ENCODE peak calls at places on chromosome 11, in eight cellular contexts. One of them, this sample, is unnamed.

GRCh38 chr11:88064097-88064705 is 111.0 kb downstream of the RAB38 start:
- DNase-seq in mammary epithelial cell: no peak
- DNase-seq in body of pancreas: no peak
- DNase-seq in IMR-90: no peak
- DNase-seq in cardiac fibroblast: no peak
- DNase-seq in transverse colon: no peak
- DNase-seq in AG10803: no peak
- DNase-seq in cardiac muscle cell: no peak
- DNase-seq in this sample: no peak

GRCh38 chr11:17012712-17013547 is 1.3 kb downstream of the PLEKHA7 start:
- DNase-seq in AG10803: no peak
- DNase-seq in IMR-90: peak
- DNase-seq in cardiac muscle cell: peak
- DNase-seq in body of pancreas: peak
- DNase-seq in transverse colon: peak
- DNase-seq in cardiac fibroblast: peak
- DNase-seq in mammary epithelial cell: peak
- DNase-seq in this sample: peak

GRCh38 chr11:46675288-46675851 is 25.0 kb downstream of the ARHGAP1 start:
- DNase-seq in cardiac fibroblast: peak
- DNase-seq in cardiac muscle cell: no peak
- DNase-seq in mammary epithelial cell: peak
- DNase-seq in AG10803: peak
- DNase-seq in body of pancreas: peak
- DNase-seq in transverse colon: peak
- DNase-seq in IMR-90: peak
- DNase-seq in this sample: no peak

GRCh38 chr11:73480677-73481076 is 104.5 kb downstream of the RELT start:
- DNase-seq in transverse colon: no peak
- DNase-seq in cardiac fibroblast: peak
- DNase-seq in IMR-90: peak
- DNase-seq in AG10803: peak
- DNase-seq in cardiac muscle cell: no peak
- DNase-seq in mammary epithelial cell: peak
- DNase-seq in body of pancreas: no peak
- DNase-seq in this sample: no peak

GRCh38 chr11:113849713-113850112 is 25.7 kb downstream of the USP28 start:
- DNase-seq in cardiac fibroblast: no peak
- DNase-seq in AG10803: no peak
- DNase-seq in body of pancreas: no peak
- DNase-seq in cardiac muscle cell: no peak
- DNase-seq in mammary epithelial cell: no peak
- DNase-seq in transverse colon: no peak
- DNase-seq in IMR-90: no peak
- DNase-seq in this sample: peak

GRCh38 chr11:2204361-2205213 is 33.0 kb upstream of the TH start:
- DNase-seq in cardiac muscle cell: no peak
- DNase-seq in mammary epithelial cell: no peak
- DNase-seq in IMR-90: no peak
- DNase-seq in cardiac fibroblast: no peak
- DNase-seq in AG10803: no peak
- DNase-seq in body of pancreas: peak
- DNase-seq in transverse colon: peak
- DNase-seq in this sample: peak

GRCh38 chr11:94794287-94795168 is 26.4 kb downstream of the AMOTL1 start:
- DNase-seq in IMR-90: peak
- DNase-seq in cardiac muscle cell: peak
- DNase-seq in cardiac fibroblast: peak
- DNase-seq in mammary epithelial cell: peak
- DNase-seq in body of pancreas: peak
- DNase-seq in AG10803: peak
- DNase-seq in transverse colon: no peak
- DNase-seq in this sample: no peak

GRCh38 chr11:129324533-129325175 is 51.0 kb upstream of the BARX2 start:
- DNase-seq in IMR-90: no peak
- DNase-seq in body of pancreas: peak
- DNase-seq in transverse colon: peak
- DNase-seq in cardiac muscle cell: no peak
- DNase-seq in AG10803: peak
- DNase-seq in cardiac fibroblast: peak
- DNase-seq in mammary epithelial cell: no peak
- DNase-seq in this sample: no peak

GRCh38 chr11:128424271-128424709 is 163.1 kb downstream of the ETS1 start:
- DNase-seq in IMR-90: no peak
- DNase-seq in body of pancreas: no peak
- DNase-seq in mammary epithelial cell: no peak
- DNase-seq in AG10803: peak
- DNase-seq in transverse colon: no peak
- DNase-seq in cardiac muscle cell: peak
- DNase-seq in cardiac fibroblast: peak
- DNase-seq in this sample: peak

GRCh38 chr11:2836335-2837095 is 49.1 kb downstream of the CDKN1C start:
- DNase-seq in cardiac fibroblast: no peak
- DNase-seq in body of pancreas: peak
- DNase-seq in mammary epithelial cell: no peak
- DNase-seq in IMR-90: no peak
- DNase-seq in transverse colon: no peak
- DNase-seq in cardiac muscle cell: no peak
- DNase-seq in AG10803: no peak
- DNase-seq in this sample: no peak

GRCh38 chr11:45021001-45021400 is 70.3 kb upstream of the TP53I11 start:
- DNase-seq in transverse colon: no peak
- DNase-seq in AG10803: no peak
- DNase-seq in IMR-90: no peak
- DNase-seq in body of pancreas: no peak
- DNase-seq in cardiac fibroblast: no peak
- DNase-seq in cardiac muscle cell: no peak
- DNase-seq in mammary epithelial cell: no peak
- DNase-seq in this sample: no peak

GRCh38 chr11:3044004-3044403 is 13.2 kb downstream of the CARS1 start:
- DNase-seq in cardiac fibroblast: no peak
- DNase-seq in cardiac muscle cell: no peak
- DNase-seq in mammary epithelial cell: no peak
- DNase-seq in IMR-90: peak
- DNase-seq in transverse colon: no peak
- DNase-seq in AG10803: peak
- DNase-seq in body of pancreas: no peak
- DNase-seq in this sample: no peak

GRCh38 chr11:128472128-128473110 is 114.9 kb downstream of the ETS1 start:
- DNase-seq in transverse colon: no peak
- DNase-seq in AG10803: no peak
- DNase-seq in cardiac fibroblast: peak
- DNase-seq in cardiac muscle cell: no peak
- DNase-seq in body of pancreas: no peak
- DNase-seq in mammary epithelial cell: peak
- DNase-seq in IMR-90: peak
- DNase-seq in this sample: no peak

GRCh38 chr11:612201-612960 is 3.4 kb downstream of the IRF7 start:
- DNase-seq in cardiac muscle cell: no peak
- DNase-seq in AG10803: peak
- DNase-seq in transverse colon: peak
- DNase-seq in body of pancreas: no peak
- DNase-seq in cardiac fibroblast: peak
- DNase-seq in IMR-90: peak
- DNase-seq in mammary epithelial cell: no peak
- DNase-seq in this sample: no peak

GRCh38 chr11:6856871-6857270 is 6.0 kb upstream of the OR10A2 start:
- DNase-seq in cardiac muscle cell: no peak
- DNase-seq in AG10803: no peak
- DNase-seq in cardiac fibroblast: peak
- DNase-seq in body of pancreas: no peak
- DNase-seq in transverse colon: no peak
- DNase-seq in mammary epithelial cell: peak
- DNase-seq in IMR-90: peak
- DNase-seq in this sample: no peak

GRCh38 chr11:29005401-29005980 is 897.3 kb downstream of the METTL15 start:
- DNase-seq in AG10803: no peak
- DNase-seq in transverse colon: no peak
- DNase-seq in cardiac fibroblast: no peak
- DNase-seq in body of pancreas: peak
- DNase-seq in mammary epithelial cell: no peak
- DNase-seq in IMR-90: no peak
- DNase-seq in cardiac muscle cell: no peak
- DNase-seq in this sample: peak

GRCh38 chr11:132784441-132784840 is 747.9 kb downstream of the OPCML start:
- DNase-seq in transverse colon: no peak
- DNase-seq in cardiac fibroblast: peak
- DNase-seq in cardiac muscle cell: no peak
- DNase-seq in mammary epithelial cell: peak
- DNase-seq in IMR-90: peak
- DNase-seq in AG10803: no peak
- DNase-seq in body of pancreas: no peak
- DNase-seq in this sample: no peak

GRCh38 chr11:69666752-69667536 is 8.2 kb downstream of the LTO1 start:
- DNase-seq in AG10803: no peak
- DNase-seq in IMR-90: no peak
- DNase-seq in body of pancreas: no peak
- DNase-seq in transverse colon: no peak
- DNase-seq in cardiac fibroblast: no peak
- DNase-seq in cardiac muscle cell: no peak
- DNase-seq in mammary epithelial cell: no peak
- DNase-seq in this sample: peak

GRCh38 chr11:43576834-43577521 is 103.6 kb upstream of the HSD17B12 start:
- DNase-seq in cardiac fibroblast: peak
- DNase-seq in cardiac muscle cell: peak
- DNase-seq in transverse colon: no peak
- DNase-seq in body of pancreas: peak
- DNase-seq in IMR-90: peak
- DNase-seq in mammary epithelial cell: no peak
- DNase-seq in AG10803: peak
- DNase-seq in this sample: peak

GRCh38 chr11:68038718-68039525 is at the start of gene TCIRG1:
- DNase-seq in cardiac fibroblast: peak
- DNase-seq in transverse colon: peak
- DNase-seq in cardiac muscle cell: peak
- DNase-seq in AG10803: peak
- DNase-seq in IMR-90: peak
- DNase-seq in body of pancreas: peak
- DNase-seq in mammary epithelial cell: peak
- DNase-seq in this sample: peak

GRCh38 chr11:67507242-67507890 is 596 bp downstream of the CDK2AP2 start:
- DNase-seq in body of pancreas: peak
- DNase-seq in mammary epithelial cell: no peak
- DNase-seq in AG10803: peak
- DNase-seq in transverse colon: peak
- DNase-seq in IMR-90: peak
- DNase-seq in cardiac fibroblast: peak
- DNase-seq in cardiac muscle cell: no peak
- DNase-seq in this sample: peak

GRCh38 chr11:126407101-126407521 is 51.6 kb downstream of the ST3GAL4 start:
- DNase-seq in body of pancreas: no peak
- DNase-seq in mammary epithelial cell: no peak
- DNase-seq in AG10803: no peak
- DNase-seq in IMR-90: no peak
- DNase-seq in cardiac muscle cell: no peak
- DNase-seq in transverse colon: no peak
- DNase-seq in cardiac fibroblast: no peak
- DNase-seq in this sample: no peak
- H3K4me3 ChIP-seq in body of pancreas: no peak
- H3K4me3 ChIP-seq in mammary epithelial cell: no peak
- H3K4me3 ChIP-seq in AG10803: no peak
- H3K4me3 ChIP-seq in IMR-90: no peak
- H3K4me3 ChIP-seq in cardiac muscle cell: no peak
- H3K4me3 ChIP-seq in transverse colon: no peak
- H3K4me3 ChIP-seq in cardiac fibroblast: no peak
- H3K4me3 ChIP-seq in this sample: no peak

DNA sequence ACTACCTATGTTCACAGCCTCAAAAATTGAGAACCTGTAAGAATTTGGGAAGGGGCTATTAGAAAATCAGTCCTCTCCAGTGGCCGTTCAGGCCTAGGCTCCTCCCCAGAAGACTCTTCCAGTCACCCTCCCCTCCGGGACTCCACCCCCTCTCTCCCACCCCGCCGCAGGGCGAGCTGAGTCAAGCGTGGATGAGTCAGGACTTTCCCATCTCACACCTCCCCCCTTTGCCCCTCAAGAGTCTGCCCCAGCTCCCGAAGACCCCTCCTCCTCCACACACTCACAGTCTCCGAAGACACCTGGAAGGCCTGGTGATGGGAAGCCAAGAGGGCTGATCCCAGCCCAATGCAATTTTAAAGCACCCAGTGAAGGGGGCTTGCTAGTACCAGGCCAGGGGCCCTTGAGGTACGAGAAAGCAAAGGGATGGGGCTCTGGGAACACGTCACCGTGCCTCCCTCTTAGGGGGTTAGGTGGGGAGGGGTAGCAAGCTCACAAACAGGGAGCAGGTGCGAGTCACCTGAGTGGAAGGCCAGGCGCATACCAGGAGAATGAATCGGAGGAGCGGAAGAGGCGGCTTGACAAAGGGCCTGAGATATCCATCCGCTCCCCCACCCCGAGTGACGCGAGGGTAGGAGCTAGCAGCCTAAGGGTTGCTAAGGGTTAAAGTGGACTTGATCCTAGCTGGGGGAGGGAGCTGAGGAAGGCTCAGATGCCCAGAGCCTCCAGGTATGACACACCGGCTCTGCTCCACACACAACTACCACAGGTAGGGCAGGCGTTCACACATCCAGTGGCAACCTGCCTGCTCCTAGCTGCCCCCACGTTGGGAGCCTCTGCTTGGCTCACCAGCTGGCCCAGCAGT is 13.6 kb downstream of the BCL9L start:
- DNase-seq in transverse colon: peak
- DNase-seq in IMR-90: peak
- DNase-seq in mammary epithelial cell: peak
- DNase-seq in cardiac fibroblast: peak
- DNase-seq in body of pancreas: peak
- DNase-seq in cardiac muscle cell: peak
- DNase-seq in AG10803: peak
- DNase-seq in this sample: peak
- H3K4me3 ChIP-seq in transverse colon: no peak
- H3K4me3 ChIP-seq in IMR-90: peak
- H3K4me3 ChIP-seq in mammary epithelial cell: no peak
- H3K4me3 ChIP-seq in cardiac fibroblast: peak
- H3K4me3 ChIP-seq in body of pancreas: no peak
- H3K4me3 ChIP-seq in cardiac muscle cell: no peak
- H3K4me3 ChIP-seq in AG10803: peak
- H3K4me3 ChIP-seq in this sample: peak

GRCh38 chr11:75241906-75242644 is 1.5 kb downstream of the TPBGL start:
- DNase-seq in mammary epithelial cell: no peak
- DNase-seq in cardiac muscle cell: no peak
- DNase-seq in IMR-90: no peak
- DNase-seq in AG10803: no peak
- DNase-seq in cardiac fibroblast: no peak
- DNase-seq in transverse colon: no peak
- DNase-seq in body of pancreas: no peak
- DNase-seq in this sample: peak
- H3K4me3 ChIP-seq in mammary epithelial cell: peak
- H3K4me3 ChIP-seq in cardiac muscle cell: peak
- H3K4me3 ChIP-seq in IMR-90: peak
- H3K4me3 ChIP-seq in AG10803: peak
- H3K4me3 ChIP-seq in cardiac fibroblast: peak
- H3K4me3 ChIP-seq in transverse colon: no peak
- H3K4me3 ChIP-seq in body of pancreas: no peak
- H3K4me3 ChIP-seq in this sample: peak

DNA sequence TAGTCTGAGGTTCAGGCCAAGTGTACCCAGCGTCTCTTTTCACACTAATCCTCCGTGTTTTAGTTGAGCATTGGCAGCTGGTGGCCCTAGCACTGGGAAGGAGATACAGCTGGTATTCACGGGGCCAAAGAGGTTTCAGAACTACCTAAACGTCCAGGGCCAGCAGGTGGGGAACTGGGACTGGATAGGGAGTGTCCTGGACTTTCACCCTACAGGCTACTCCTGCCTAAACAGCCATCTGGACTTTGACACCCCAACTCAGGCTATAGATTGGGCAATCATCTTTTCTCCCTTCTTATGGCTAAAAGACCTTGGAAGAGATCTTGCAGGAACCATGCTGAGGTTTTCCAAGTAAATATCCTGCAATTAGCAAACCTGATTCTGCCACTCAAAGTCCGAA is 2.8 kb downstream of the SPON1 start:
- DNase-seq in mammary epithelial cell: no peak
- DNase-seq in cardiac fibroblast: no peak
- DNase-seq in body of pancreas: no peak
- DNase-seq in AG10803: no peak
- DNase-seq in transverse colon: peak
- DNase-seq in cardiac muscle cell: peak
- DNase-seq in IMR-90: no peak
- DNase-seq in this sample: peak
- H3K4me3 ChIP-seq in mammary epithelial cell: no peak
- H3K4me3 ChIP-seq in cardiac fibroblast: no peak
- H3K4me3 ChIP-seq in body of pancreas: no peak
- H3K4me3 ChIP-seq in AG10803: no peak
- H3K4me3 ChIP-seq in transverse colon: no peak
- H3K4me3 ChIP-seq in cardiac muscle cell: no peak
- H3K4me3 ChIP-seq in IMR-90: no peak
- H3K4me3 ChIP-seq in this sample: no peak